ENCODE peak calls at places on chromosomes 13 and 19, in nine cellular contexts. One of them, this sample, is unnamed.

GRCh38 chr13:69704311-69704710 is 403.3 kb upstream of the ATXN8OS start:
- DNase-seq in RWPE1: no peak
- DNase-seq in GM12865: no peak
- DNase-seq in fibroblast of lung: peak
- DNase-seq in neural crest cell: no peak
- DNase-seq in GM06990: no peak
- DNase-seq in endothelial cell: no peak
- DNase-seq in mammary epithelial cell: peak
- DNase-seq in fibroblast of mammary gland: no peak
- DNase-seq in this sample: no peak

GRCh38 chr13:111659236-111659635 is 338.8 kb downstream of the TEX29 start:
- DNase-seq in GM06990: no peak
- DNase-seq in endothelial cell: no peak
- DNase-seq in GM12865: no peak
- DNase-seq in neural crest cell: no peak
- DNase-seq in mammary epithelial cell: no peak
- DNase-seq in RWPE1: no peak
- DNase-seq in fibroblast of lung: no peak
- DNase-seq in fibroblast of mammary gland: no peak
- DNase-seq in this sample: no peak

GRCh38 chr19:10643968-10644290 is 10.2 kb upstream of the ILF3 start:
- DNase-seq in neural crest cell: no peak
- DNase-seq in GM06990: no peak
- DNase-seq in endothelial cell: no peak
- DNase-seq in fibroblast of lung: no peak
- DNase-seq in fibroblast of mammary gland: peak
- DNase-seq in mammary epithelial cell: no peak
- DNase-seq in RWPE1: no peak
- DNase-seq in GM12865: no peak
- DNase-seq in this sample: no peak

GRCh38 chr19:38617283-38617763 is 430 bp downstream of the MAP4K1 start:
- DNase-seq in RWPE1: no peak
- DNase-seq in mammary epithelial cell: no peak
- DNase-seq in fibroblast of mammary gland: no peak
- DNase-seq in fibroblast of lung: no peak
- DNase-seq in endothelial cell: no peak
- DNase-seq in GM06990: no peak
- DNase-seq in GM12865: peak
- DNase-seq in neural crest cell: no peak
- DNase-seq in this sample: no peak

GRCh38 chr13:79108914-79109643 is 297.0 kb downstream of the RBM26 start:
- DNase-seq in GM12865: peak
- DNase-seq in mammary epithelial cell: no peak
- DNase-seq in RWPE1: no peak
- DNase-seq in fibroblast of lung: no peak
- DNase-seq in fibroblast of mammary gland: no peak
- DNase-seq in neural crest cell: no peak
- DNase-seq in endothelial cell: no peak
- DNase-seq in GM06990: peak
- DNase-seq in this sample: no peak

GRCh38 chr13:27851481-27851880 is 59.2 kb downstream of the GSX1 start:
- DNase-seq in neural crest cell: no peak
- DNase-seq in endothelial cell: no peak
- DNase-seq in fibroblast of mammary gland: no peak
- DNase-seq in GM12865: no peak
- DNase-seq in GM06990: no peak
- DNase-seq in mammary epithelial cell: no peak
- DNase-seq in RWPE1: no peak
- DNase-seq in fibroblast of lung: no peak
- DNase-seq in this sample: no peak

GRCh38 chr19:50518091-50519005 is 4.6 kb upstream of the ASPDH start:
- DNase-seq in endothelial cell: no peak
- DNase-seq in fibroblast of mammary gland: no peak
- DNase-seq in neural crest cell: no peak
- DNase-seq in fibroblast of lung: no peak
- DNase-seq in GM06990: no peak
- DNase-seq in mammary epithelial cell: no peak
- DNase-seq in GM12865: no peak
- DNase-seq in RWPE1: no peak
- DNase-seq in this sample: no peak

GRCh38 chr19:3494051-3494450 is 6.4 kb downstream of the DOHH start:
- DNase-seq in fibroblast of mammary gland: no peak
- DNase-seq in mammary epithelial cell: no peak
- DNase-seq in endothelial cell: peak
- DNase-seq in fibroblast of lung: no peak
- DNase-seq in neural crest cell: no peak
- DNase-seq in GM06990: no peak
- DNase-seq in GM12865: peak
- DNase-seq in RWPE1: peak
- DNase-seq in this sample: no peak

GRCh38 chr13:60331249-60332012 is 65.6 kb upstream of the TDRD3 start:
- DNase-seq in GM12865: no peak
- DNase-seq in fibroblast of mammary gland: no peak
- DNase-seq in endothelial cell: no peak
- DNase-seq in neural crest cell: no peak
- DNase-seq in RWPE1: no peak
- DNase-seq in GM06990: no peak
- DNase-seq in fibroblast of lung: no peak
- DNase-seq in mammary epithelial cell: no peak
- DNase-seq in this sample: no peak

GRCh38 chr13:73335226-73335625 is 276.4 kb downstream of the KLF5 start:
- DNase-seq in GM06990: no peak
- DNase-seq in endothelial cell: no peak
- DNase-seq in GM12865: peak
- DNase-seq in fibroblast of lung: peak
- DNase-seq in fibroblast of mammary gland: peak
- DNase-seq in neural crest cell: no peak
- DNase-seq in RWPE1: peak
- DNase-seq in mammary epithelial cell: peak
- DNase-seq in this sample: peak

GRCh38 chr13:41505209-41505835 is 48.0 kb downstream of the RGCC start:
- DNase-seq in mammary epithelial cell: peak
- DNase-seq in endothelial cell: no peak
- DNase-seq in GM06990: no peak
- DNase-seq in GM12865: no peak
- DNase-seq in fibroblast of mammary gland: peak
- DNase-seq in fibroblast of lung: peak
- DNase-seq in RWPE1: no peak
- DNase-seq in neural crest cell: no peak
- DNase-seq in this sample: peak

GRCh38 chr13:28590450-28590849 is 68.5 kb upstream of the POMP start:
- DNase-seq in neural crest cell: no peak
- DNase-seq in mammary epithelial cell: no peak
- DNase-seq in GM12865: no peak
- DNase-seq in GM06990: no peak
- DNase-seq in endothelial cell: no peak
- DNase-seq in RWPE1: no peak
- DNase-seq in fibroblast of lung: no peak
- DNase-seq in fibroblast of mammary gland: peak
- DNase-seq in this sample: no peak

GRCh38 chr19:996051-996838 is 4.0 kb upstream of the GRIN3B start:
- DNase-seq in neural crest cell: no peak
- DNase-seq in GM06990: peak
- DNase-seq in fibroblast of lung: peak
- DNase-seq in endothelial cell: no peak
- DNase-seq in RWPE1: peak
- DNase-seq in mammary epithelial cell: peak
- DNase-seq in GM12865: peak
- DNase-seq in fibroblast of mammary gland: peak
- DNase-seq in this sample: peak

GRCh38 chr19:19403373-19403901 is 2.0 kb upstream of the GATAD2A start:
- DNase-seq in fibroblast of lung: peak
- DNase-seq in neural crest cell: no peak
- DNase-seq in GM06990: no peak
- DNase-seq in fibroblast of mammary gland: peak
- DNase-seq in GM12865: no peak
- DNase-seq in endothelial cell: no peak
- DNase-seq in RWPE1: peak
- DNase-seq in mammary epithelial cell: peak
- DNase-seq in this sample: peak

GRCh38 chr13:44396295-44396962 is 22.8 kb downstream of the SERP2 start:
- DNase-seq in GM06990: no peak
- DNase-seq in neural crest cell: no peak
- DNase-seq in fibroblast of lung: no peak
- DNase-seq in RWPE1: no peak
- DNase-seq in mammary epithelial cell: no peak
- DNase-seq in endothelial cell: no peak
- DNase-seq in GM12865: no peak
- DNase-seq in fibroblast of mammary gland: no peak
- DNase-seq in this sample: no peak

GRCh38 chr13:41533676-41534075 is 76.3 kb downstream of the RGCC start:
- DNase-seq in neural crest cell: no peak
- DNase-seq in endothelial cell: no peak
- DNase-seq in fibroblast of mammary gland: no peak
- DNase-seq in GM06990: no peak
- DNase-seq in RWPE1: no peak
- DNase-seq in GM12865: no peak
- DNase-seq in fibroblast of lung: no peak
- DNase-seq in mammary epithelial cell: no peak
- DNase-seq in this sample: no peak

GRCh38 chr19:53246498-53246897 is 8.2 kb downstream of the ZNF677 start:
- DNase-seq in mammary epithelial cell: no peak
- DNase-seq in GM12865: peak
- DNase-seq in endothelial cell: no peak
- DNase-seq in RWPE1: no peak
- DNase-seq in fibroblast of lung: no peak
- DNase-seq in neural crest cell: no peak
- DNase-seq in GM06990: peak
- DNase-seq in fibroblast of mammary gland: no peak
- DNase-seq in this sample: no peak

GRCh38 chr19:19053508-19054314 is 10.1 kb upstream of the SLC25A42 start:
- DNase-seq in GM12865: peak
- DNase-seq in fibroblast of lung: no peak
- DNase-seq in neural crest cell: peak
- DNase-seq in GM06990: no peak
- DNase-seq in endothelial cell: peak
- DNase-seq in fibroblast of mammary gland: peak
- DNase-seq in RWPE1: no peak
- DNase-seq in mammary epithelial cell: no peak
- DNase-seq in this sample: no peak

GRCh38 chr13:82356667-82357066 is 1525.6 kb downstream of the SLITRK1 start:
- DNase-seq in neural crest cell: no peak
- DNase-seq in fibroblast of mammary gland: peak
- DNase-seq in mammary epithelial cell: no peak
- DNase-seq in GM06990: no peak
- DNase-seq in GM12865: no peak
- DNase-seq in fibroblast of lung: no peak
- DNase-seq in RWPE1: no peak
- DNase-seq in endothelial cell: no peak
- DNase-seq in this sample: peak

GRCh38 chr19:16627194-16627927 is 643 bp downstream of the MED26 start:
- DNase-seq in neural crest cell: peak
- DNase-seq in fibroblast of lung: no peak
- DNase-seq in GM12865: no peak
- DNase-seq in fibroblast of mammary gland: no peak
- DNase-seq in mammary epithelial cell: no peak
- DNase-seq in endothelial cell: peak
- DNase-seq in GM06990: peak
- DNase-seq in RWPE1: peak
- DNase-seq in this sample: no peak
- TF ChIP-seq CTCF in neural crest cell: no peak
- TF ChIP-seq CTCF in fibroblast of lung: no peak
- TF ChIP-seq CTCF in GM12865: no peak
- TF ChIP-seq CTCF in fibroblast of mammary gland: no peak
- TF ChIP-seq CTCF in mammary epithelial cell: no peak
- TF ChIP-seq CTCF in endothelial cell: no peak
- TF ChIP-seq CTCF in GM06990: no peak
- TF ChIP-seq CTCF in RWPE1: no peak
- TF ChIP-seq CTCF in this sample: no peak

DNA sequence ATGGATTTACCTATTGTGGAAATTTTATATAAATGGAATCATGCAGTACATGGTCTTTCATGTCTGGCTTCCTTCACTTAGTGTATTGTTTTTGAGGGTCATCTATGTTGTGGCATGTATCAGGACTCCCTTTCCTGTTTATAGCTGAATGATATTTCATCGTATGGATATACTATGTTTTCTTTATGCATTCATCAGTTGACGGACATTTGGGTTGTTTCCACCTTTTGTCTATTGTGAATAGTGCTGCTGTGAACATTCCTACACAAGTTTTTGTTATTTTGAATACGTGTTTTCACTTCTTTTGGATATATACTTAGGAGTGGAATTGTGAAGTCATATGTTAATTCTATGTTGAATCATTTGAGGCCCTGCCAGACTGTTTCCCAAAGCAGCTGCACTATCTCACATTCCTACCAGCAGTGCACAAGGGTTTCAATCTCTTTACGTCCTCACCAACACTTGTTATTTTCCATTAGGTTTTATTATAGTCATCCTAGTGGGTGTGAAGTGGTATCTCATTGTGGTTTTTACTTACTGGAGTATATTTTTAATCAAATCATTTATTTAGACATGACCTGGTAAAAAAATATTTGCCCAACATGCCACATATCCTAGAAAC is 262.7 kb downstream of the DLEU7 start:
- DNase-seq in endothelial cell: no peak
- DNase-seq in fibroblast of mammary gland: peak
- DNase-seq in neural crest cell: no peak
- DNase-seq in fibroblast of lung: peak
- DNase-seq in mammary epithelial cell: no peak
- DNase-seq in GM12865: no peak
- DNase-seq in GM06990: no peak
- DNase-seq in RWPE1: no peak
- DNase-seq in this sample: peak
- TF ChIP-seq CTCF in endothelial cell: no peak
- TF ChIP-seq CTCF in fibroblast of mammary gland: peak
- TF ChIP-seq CTCF in neural crest cell: no peak
- TF ChIP-seq CTCF in fibroblast of lung: peak
- TF ChIP-seq CTCF in mammary epithelial cell: no peak
- TF ChIP-seq CTCF in GM12865: no peak
- TF ChIP-seq CTCF in GM06990: no peak
- TF ChIP-seq CTCF in RWPE1: no peak
- TF ChIP-seq CTCF in this sample: peak

GRCh38 chr13:47332149-47332548 is 435.3 kb upstream of the HTR2A start:
- DNase-seq in mammary epithelial cell: no peak
- DNase-seq in endothelial cell: no peak
- DNase-seq in fibroblast of mammary gland: peak
- DNase-seq in RWPE1: no peak
- DNase-seq in GM12865: no peak
- DNase-seq in neural crest cell: no peak
- DNase-seq in GM06990: no peak
- DNase-seq in fibroblast of lung: peak
- DNase-seq in this sample: peak

GRCh38 chr13:47334173-47334572 is 437.3 kb upstream of the HTR2A start:
- DNase-seq in GM12865: no peak
- DNase-seq in mammary epithelial cell: no peak
- DNase-seq in endothelial cell: no peak
- DNase-seq in neural crest cell: no peak
- DNase-seq in RWPE1: no peak
- DNase-seq in GM06990: no peak
- DNase-seq in fibroblast of lung: peak
- DNase-seq in fibroblast of mammary gland: peak
- DNase-seq in this sample: peak

GRCh38 chr13:47337781-47338507 is 441.1 kb upstream of the HTR2A start:
- DNase-seq in neural crest cell: no peak
- DNase-seq in fibroblast of lung: peak
- DNase-seq in GM12865: no peak
- DNase-seq in GM06990: no peak
- DNase-seq in RWPE1: no peak
- DNase-seq in mammary epithelial cell: no peak
- DNase-seq in fibroblast of mammary gland: peak
- DNase-seq in endothelial cell: no peak
- DNase-seq in this sample: peak
- TF ChIP-seq CTCF in neural crest cell: no peak
- TF ChIP-seq CTCF in fibroblast of lung: no peak
- TF ChIP-seq CTCF in GM12865: no peak
- TF ChIP-seq CTCF in GM06990: no peak
- TF ChIP-seq CTCF in RWPE1: no peak
- TF ChIP-seq CTCF in mammary epithelial cell: no peak
- TF ChIP-seq CTCF in fibroblast of mammary gland: no peak
- TF ChIP-seq CTCF in endothelial cell: no peak
- TF ChIP-seq CTCF in this sample: no peak

GRCh38 chr13:106378263-106378662 is 157.2 kb downstream of the EFNB2 start:
- DNase-seq in GM12865: no peak
- DNase-seq in neural crest cell: no peak
- DNase-seq in RWPE1: no peak
- DNase-seq in GM06990: no peak
- DNase-seq in fibroblast of lung: no peak
- DNase-seq in mammary epithelial cell: no peak
- DNase-seq in endothelial cell: no peak
- DNase-seq in fibroblast of mammary gland: no peak
- DNase-seq in this sample: no peak
- TF ChIP-seq CTCF in GM12865: no peak
- TF ChIP-seq CTCF in neural crest cell: no peak
- TF ChIP-seq CTCF in RWPE1: no peak
- TF ChIP-seq CTCF in GM06990: no peak
- TF ChIP-seq CTCF in fibroblast of lung: no peak
- TF ChIP-seq CTCF in mammary epithelial cell: no peak
- TF ChIP-seq CTCF in endothelial cell: no peak
- TF ChIP-seq CTCF in fibroblast of mammary gland: no peak
- TF ChIP-seq CTCF in this sample: no peak

This sample was measured in HFFc6.